ENCODE peak calls at places on chromosomes 2 and 18, in six cellular contexts. One of them, this sample, is unnamed.

GRCh38 chr2:169110919-169111318 is 41.6 kb downstream of the DHRS9 start:
- DNase-seq in EL: no peak
- DNase-seq in ELR: no peak
- DNase-seq in stimulated activated naive CD4-positive, alpha-beta T cell treated with Interleukin-2 at 50 U/mL for 16 hours: no peak
- DNase-seq in right cardiac atrium: peak; percentile 37
- DNase-seq in adipocyte: no peak
- DNase-seq in this sample: no peak

GRCh38 chr2:143558665-143559064 is 429.4 kb downstream of the ARHGAP15 start:
- DNase-seq in right cardiac atrium: no peak
- DNase-seq in stimulated activated naive CD4-positive, alpha-beta T cell treated with Interleukin-2 at 50 U/mL for 16 hours: no peak
- DNase-seq in ELR: peak; percentile 41
- DNase-seq in adipocyte: peak; percentile 90
- DNase-seq in EL: peak; percentile 53
- DNase-seq in this sample: peak; percentile 81

GRCh38 chr2:100066856-100067255 is 75.5 kb downstream of the AFF3 start:
- DNase-seq in adipocyte: no peak
- DNase-seq in right cardiac atrium: no peak
- DNase-seq in ELR: no peak
- DNase-seq in EL: no peak
- DNase-seq in stimulated activated naive CD4-positive, alpha-beta T cell treated with Interleukin-2 at 50 U/mL for 16 hours: no peak
- DNase-seq in this sample: no peak

GRCh38 chr2:195562624-195563566 is 94.1 kb upstream of the SLC39A10 start:
- DNase-seq in ELR: no peak
- DNase-seq in adipocyte: peak; percentile 22
- DNase-seq in stimulated activated naive CD4-positive, alpha-beta T cell treated with Interleukin-2 at 50 U/mL for 16 hours: peak; percentile 17
- DNase-seq in right cardiac atrium: no peak
- DNase-seq in EL: no peak
- DNase-seq in this sample: peak; percentile 42

GRCh38 chr2:209960676-209961630 is 41.5 kb upstream of the RPE start:
- DNase-seq in stimulated activated naive CD4-positive, alpha-beta T cell treated with Interleukin-2 at 50 U/mL for 16 hours: peak; percentile 1
- DNase-seq in ELR: peak; percentile 71
- DNase-seq in EL: peak; percentile 48
- DNase-seq in right cardiac atrium: peak; percentile 67
- DNase-seq in adipocyte: peak; percentile 77
- DNase-seq in this sample: peak; percentile 37

GRCh38 chr2:127170452-127171197 is 49.5 kb downstream of the CYP27C1 start:
- DNase-seq in stimulated activated naive CD4-positive, alpha-beta T cell treated with Interleukin-2 at 50 U/mL for 16 hours: no peak
- DNase-seq in adipocyte: no peak
- DNase-seq in EL: no peak
- DNase-seq in ELR: no peak
- DNase-seq in right cardiac atrium: no peak
- DNase-seq in this sample: no peak

GRCh38 chr2:51469102-51469501 is 437.2 kb upstream of the NRXN1 start:
- DNase-seq in EL: no peak
- DNase-seq in adipocyte: no peak
- DNase-seq in stimulated activated naive CD4-positive, alpha-beta T cell treated with Interleukin-2 at 50 U/mL for 16 hours: no peak
- DNase-seq in ELR: no peak
- DNase-seq in right cardiac atrium: no peak
- DNase-seq in this sample: no peak

GRCh38 chr2:202704248-202704647 is 69.5 kb downstream of the FAM117B start:
- DNase-seq in ELR: no peak
- DNase-seq in stimulated activated naive CD4-positive, alpha-beta T cell treated with Interleukin-2 at 50 U/mL for 16 hours: no peak
- DNase-seq in right cardiac atrium: no peak
- DNase-seq in EL: no peak
- DNase-seq in adipocyte: no peak
- DNase-seq in this sample: no peak

GRCh38 chr2:127943186-127943585 is 57.4 kb upstream of the AMMECR1L start:
- DNase-seq in stimulated activated naive CD4-positive, alpha-beta T cell treated with Interleukin-2 at 50 U/mL for 16 hours: no peak
- DNase-seq in right cardiac atrium: no peak
- DNase-seq in EL: no peak
- DNase-seq in adipocyte: no peak
- DNase-seq in ELR: peak; percentile 58
- DNase-seq in this sample: peak; percentile 33

GRCh38 chr2:168702579-168702978 is 99.9 kb upstream of the NOSTRIN start:
- DNase-seq in EL: no peak
- DNase-seq in adipocyte: no peak
- DNase-seq in right cardiac atrium: no peak
- DNase-seq in ELR: no peak
- DNase-seq in stimulated activated naive CD4-positive, alpha-beta T cell treated with Interleukin-2 at 50 U/mL for 16 hours: no peak
- DNase-seq in this sample: no peak

GRCh38 chr2:28507806-28508764 is 12.2 kb downstream of the PLB1 start:
- DNase-seq in EL: peak; percentile 7
- DNase-seq in ELR: peak; percentile 42
- DNase-seq in adipocyte: no peak
- DNase-seq in stimulated activated naive CD4-positive, alpha-beta T cell treated with Interleukin-2 at 50 U/mL for 16 hours: no peak
- DNase-seq in right cardiac atrium: no peak
- DNase-seq in this sample: peak; percentile 17

GRCh38 chr18:45565280-45565970 is 49.9 kb upstream of the SLC14A2 start:
- DNase-seq in ELR: no peak
- DNase-seq in EL: no peak
- DNase-seq in adipocyte: no peak
- DNase-seq in right cardiac atrium: no peak
- DNase-seq in stimulated activated naive CD4-positive, alpha-beta T cell treated with Interleukin-2 at 50 U/mL for 16 hours: no peak
- DNase-seq in this sample: no peak

GRCh38 chr2:184053326-184053725 is 545.0 kb upstream of the ZNF804A start:
- DNase-seq in right cardiac atrium: no peak
- DNase-seq in adipocyte: no peak
- DNase-seq in stimulated activated naive CD4-positive, alpha-beta T cell treated with Interleukin-2 at 50 U/mL for 16 hours: no peak
- DNase-seq in EL: no peak
- DNase-seq in ELR: no peak
- DNase-seq in this sample: no peak

GRCh38 chr2:188292446-188293239 is 969 bp downstream of the GULP1 start:
- DNase-seq in adipocyte: peak; percentile 94
- DNase-seq in EL: peak; percentile 89
- DNase-seq in ELR: peak; percentile 91
- DNase-seq in right cardiac atrium: peak; percentile 91
- DNase-seq in stimulated activated naive CD4-positive, alpha-beta T cell treated with Interleukin-2 at 50 U/mL for 16 hours: no peak
- DNase-seq in this sample: peak; percentile 86

GRCh38 chr2:6957910-6958615 is 40.9 kb downstream of the RNF144A start:
- DNase-seq in adipocyte: no peak
- DNase-seq in right cardiac atrium: no peak
- DNase-seq in ELR: no peak
- DNase-seq in stimulated activated naive CD4-positive, alpha-beta T cell treated with Interleukin-2 at 50 U/mL for 16 hours: no peak
- DNase-seq in EL: no peak
- DNase-seq in this sample: no peak

GRCh38 chr2:220670461-220670979 is 901.6 kb downstream of the EPHA4 start:
- DNase-seq in ELR: no peak
- DNase-seq in EL: no peak
- DNase-seq in right cardiac atrium: no peak
- DNase-seq in adipocyte: no peak
- DNase-seq in stimulated activated naive CD4-positive, alpha-beta T cell treated with Interleukin-2 at 50 U/mL for 16 hours: no peak
- DNase-seq in this sample: no peak

GRCh38 chr2:222968550-222969155 is 83.3 kb upstream of the KCNE4 start:
- DNase-seq in adipocyte: no peak
- DNase-seq in ELR: no peak
- DNase-seq in EL: no peak
- DNase-seq in stimulated activated naive CD4-positive, alpha-beta T cell treated with Interleukin-2 at 50 U/mL for 16 hours: no peak
- DNase-seq in right cardiac atrium: no peak
- DNase-seq in this sample: no peak

GRCh38 chr2:66436546-66436945 is 1.6 kb downstream of the MEIS1 start:
- DNase-seq in right cardiac atrium: no peak
- DNase-seq in stimulated activated naive CD4-positive, alpha-beta T cell treated with Interleukin-2 at 50 U/mL for 16 hours: no peak
- DNase-seq in adipocyte: peak; percentile 1
- DNase-seq in ELR: peak; percentile 22
- DNase-seq in EL: no peak
- DNase-seq in this sample: no peak

GRCh38 chr2:176814740-176815367 is 397.7 kb upstream of the HNRNPA3 start:
- DNase-seq in stimulated activated naive CD4-positive, alpha-beta T cell treated with Interleukin-2 at 50 U/mL for 16 hours: no peak
- DNase-seq in ELR: peak; percentile 61
- DNase-seq in adipocyte: peak; percentile 71
- DNase-seq in right cardiac atrium: no peak
- DNase-seq in EL: peak; percentile 3
- DNase-seq in this sample: peak; percentile 26

GRCh38 chr2:98551316-98551715 is 57.0 kb downstream of the COA5 start:
- DNase-seq in stimulated activated naive CD4-positive, alpha-beta T cell treated with Interleukin-2 at 50 U/mL for 16 hours: peak; percentile 34
- DNase-seq in right cardiac atrium: no peak
- DNase-seq in adipocyte: no peak
- DNase-seq in ELR: no peak
- DNase-seq in EL: no peak
- DNase-seq in this sample: no peak

GRCh38 chr2:209305746-209306196 is 118.1 kb upstream of the MAP2 start:
- DNase-seq in stimulated activated naive CD4-positive, alpha-beta T cell treated with Interleukin-2 at 50 U/mL for 16 hours: no peak
- DNase-seq in right cardiac atrium: no peak
- DNase-seq in EL: no peak
- DNase-seq in adipocyte: no peak
- DNase-seq in ELR: no peak
- DNase-seq in this sample: no peak

GRCh38 chr18:69414184-69414583 is 13.5 kb downstream of the DOK6 start:
- DNase-seq in ELR: no peak
- DNase-seq in stimulated activated naive CD4-positive, alpha-beta T cell treated with Interleukin-2 at 50 U/mL for 16 hours: no peak
- DNase-seq in EL: no peak
- DNase-seq in adipocyte: no peak
- DNase-seq in right cardiac atrium: no peak
- DNase-seq in this sample: no peak

GRCh38 chr2:241314181-241314932 is 1.1 kb downstream of the HDLBP start:
- DNase-seq in ELR: peak; percentile 71
- DNase-seq in adipocyte: peak; percentile 71
- DNase-seq in EL: no peak
- DNase-seq in stimulated activated naive CD4-positive, alpha-beta T cell treated with Interleukin-2 at 50 U/mL for 16 hours: no peak
- DNase-seq in right cardiac atrium: no peak
- DNase-seq in this sample: peak; percentile 57

GRCh38 chr2:231665208-231665921 is 43.0 kb upstream of the PTMA start:
- DNase-seq in stimulated activated naive CD4-positive, alpha-beta T cell treated with Interleukin-2 at 50 U/mL for 16 hours: no peak
- DNase-seq in adipocyte: no peak
- DNase-seq in EL: no peak
- DNase-seq in right cardiac atrium: no peak
- DNase-seq in ELR: no peak
- DNase-seq in this sample: no peak

GRCh38 chr18:25042641-25043051 is 309.3 kb downstream of the ZNF521 start:
- DNase-seq in adipocyte: no peak
- DNase-seq in right cardiac atrium: no peak
- DNase-seq in EL: no peak
- DNase-seq in ELR: no peak
- DNase-seq in stimulated activated naive CD4-positive, alpha-beta T cell treated with Interleukin-2 at 50 U/mL for 16 hours: no peak
- DNase-seq in this sample: no peak

GRCh38 chr2:43021791-43022500 is 204.5 kb downstream of the ZFP36L2 start:
- DNase-seq in EL: no peak
- DNase-seq in right cardiac atrium: no peak
- DNase-seq in ELR: no peak
- DNase-seq in adipocyte: no peak
- DNase-seq in stimulated activated naive CD4-positive, alpha-beta T cell treated with Interleukin-2 at 50 U/mL for 16 hours: no peak
- DNase-seq in this sample: no peak

GRCh38 chr2:31475692-31476091 is 61.1 kb upstream of the XDH start:
- DNase-seq in ELR: peak; percentile 81
- DNase-seq in EL: peak; percentile 84
- DNase-seq in stimulated activated naive CD4-positive, alpha-beta T cell treated with Interleukin-2 at 50 U/mL for 16 hours: no peak
- DNase-seq in right cardiac atrium: no peak
- DNase-seq in adipocyte: peak; percentile 50
- DNase-seq in this sample: peak; percentile 76